ENCODE peak calls at places on chromosomes 11 and 22, in five cellular contexts. O, W, R, A and L are unnamed samples.
A peak's percentile ranks its signal among the peaks of the same experiment; 100 is the strongest.

GRCh38 chr22:26887456-26887855 is 230.1 kb downstream of the MIAT start:
- DNase-seq in O (no peak), W (no peak), R (no peak), A (no peak), L (no peak)

GRCh38 chr11:1873048-1873812 is 18.5 kb downstream of the PRR33 start:
- DNase-seq in O (no peak), W (no peak), R (no peak), A (no peak), L (no peak)

GRCh38 chr22:42752912-42753311 is 32.2 kb upstream of the A4GALT start:
- DNase-seq in O (no peak), W (no peak), R (no peak), A (no peak), L (no peak)

GRCh38 chr11:134614141-134614540 is 202.1 kb upstream of the B3GAT1 start:
- DNase-seq in O (no peak), W (no peak), R (no peak), A (no peak), L (no peak)

GRCh38 chr11:33978376-33978775 is 73.2 kb upstream of the CAPRIN1 start:
- DNase-seq in O (no peak), W (no peak), R (no peak), A (no peak), L (no peak)

GRCh38 chr11:126312903-126313460 is 9.1 kb downstream of the DCPS start:
- DNase-seq in O (no peak), W (no peak), R (no peak), A (no peak), L (no peak)

GRCh38 chr22:32850591-32851517 is 49.3 kb downstream of the TIMP3 start:
- DNase-seq in O (no peak), W (no peak), R (no peak), A (no peak), L (no peak)

GRCh38 chr11:129861702-129862107 is 33.7 kb downstream of the NFRKB start:
- DNase-seq in O (peak; percentile 91), W (no peak), R (no peak), A (no peak), L (no peak)

GRCh38 chr11:66142370-66143263 is 72.5 kb downstream of the PACS1 start:
- DNase-seq in O (no peak), W (no peak), R (no peak), A (no peak), L (no peak)